ENCODE peak calls at places on chromosomes 3 and 15, in eight cellular contexts. M is GM20000, G is uterus, Z is HFFc6, J is activated T-cell treated with anti-CD3 and anti-CD28 coated beads for 1 hour, O is NCI-H1930, T is Calu3, B is choroid plexus epithelial cell. A is an unnamed sample.

GRCh38 chr15:25532269-25532668 is 93.4 kb upstream of the UBE3A start:
- DNase-seq in M (no peak), G (no peak), Z (no peak), J (no peak), O (no peak), T (no peak), B (no peak), A (no peak)

GRCh38 chr3:170811928-170812591 is 57.9 kb downstream of the RPL22L1 start:
- DNase-seq in M (peak; percentile 79), G (peak; percentile 82), Z (peak; percentile 76), J (peak; percentile 24), O (peak; percentile 44), T (peak; percentile 86), B (peak; percentile 95), A (peak; percentile 28)

GRCh38 chr3:73255609-73256029 is 194.2 kb downstream of the EBLN2 start:
- DNase-seq in M (no peak), G (peak; percentile 42), Z (peak; percentile 70), J (no peak), O (no peak), T (peak; percentile 82), B (peak; percentile 61), A (no peak)

GRCh38 chr15:63497642-63498100 is 6.7 kb upstream of the USP3 start:
- DNase-seq in M (no peak), G (no peak), Z (no peak), J (peak; percentile 63), O (no peak), T (no peak), B (no peak), A (peak; percentile 59)

GRCh38 chr3:156675744-156676466 is 1.5 kb downstream of the TIPARP start:
- DNase-seq in M (no peak), G (peak; percentile 71), Z (peak; percentile 93), J (peak; percentile 5), O (no peak), T (peak; percentile 70), B (peak; percentile 88), A (peak; percentile 2)

GRCh38 chr3:60053518-60054265 is 1003.9 kb upstream of the CFAP20DC start:
- DNase-seq in M (no peak), G (no peak), Z (no peak), J (no peak), O (no peak), T (no peak), B (no peak), A (no peak)

GRCh38 chr3:181700168-181701087 is 11.3 kb upstream of the SOX2 start:
- DNase-seq in M (peak; percentile 83), G (peak; percentile 63), Z (peak; percentile 47), J (peak; percentile 30), O (peak; percentile 66), T (peak; percentile 87), B (peak; percentile 77), A (no peak)

GRCh38 chr15:90419202-90419601 is 31.2 kb downstream of the IQGAP1 start:
- DNase-seq in M (peak; percentile 38), G (no peak), Z (no peak), J (no peak), O (no peak), T (no peak), B (peak; percentile 30), A (no peak)

GRCh38 chr3:150235799-150236198 is 172.3 kb upstream of the TSC22D2 start:
- DNase-seq in M (no peak), G (peak; percentile 43), Z (peak; percentile 88), J (no peak), O (no peak), T (no peak), B (peak; percentile 57), A (no peak)

GRCh38 chr15:60575995-60576394 is 97.1 kb upstream of the ICE2 start:
- DNase-seq in M (no peak), G (no peak), Z (peak; percentile 47), J (no peak), O (no peak), T (no peak), B (peak; percentile 50), A (no peak)

GRCh38 chr3:178139116-178139515 is 397.1 kb upstream of the KCNMB2 start:
- DNase-seq in M (no peak), G (no peak), Z (no peak), J (no peak), O (no peak), T (no peak), B (no peak), A (no peak)

GRCh38 chr15:75202251-75203016 is 752 bp downstream of the C15orf39 start:
- DNase-seq in M (peak; percentile 87), G (peak; percentile 68), Z (peak; percentile 80), J (peak; percentile 80), O (no peak), T (peak; percentile 83), B (peak; percentile 77), A (peak; percentile 82)

GRCh38 chr15:98745179-98745578 is 96.8 kb downstream of the IGF1R start:
- DNase-seq in M (no peak), G (no peak), Z (no peak), J (no peak), O (no peak), T (peak; percentile 24), B (no peak), A (no peak)

GRCh38 chr15:25136119-25136518 is 181.3 kb downstream of the SNRPN start:
- DNase-seq in M (no peak), G (no peak), Z (no peak), J (no peak), O (no peak), T (no peak), B (peak; percentile 42), A (no peak)

GRCh38 chr3:63308072-63308471 is 30.0 kb downstream of the SYNPR start:
- DNase-seq in M (no peak), G (no peak), Z (no peak), J (no peak), O (no peak), T (no peak), B (no peak), A (no peak)

GRCh38 chr15:60004019-60004845 is at the start of gene FOXB1:
- DNase-seq in M (peak; percentile 38), G (no peak), Z (no peak), J (no peak), O (no peak), T (no peak), B (no peak), A (no peak)

GRCh38 chr15:42349178-42349577 is 10.1 kb upstream of the CAPN3 start:
- DNase-seq in M (no peak), G (no peak), Z (peak; percentile 44), J (no peak), O (no peak), T (no peak), B (peak; percentile 76), A (no peak)

GRCh38 chr3:197891-198491 is 1.4 kb downstream of the CHL1 start:
- DNase-seq in M (peak; percentile 67), G (no peak), Z (no peak), J (no peak), O (peak; percentile 54), T (peak; percentile 9), B (no peak), A (no peak)

GRCh38 chr3:132351222-132351806 is 34.1 kb downstream of the ACP3 start:
- DNase-seq in M (no peak), G (no peak), Z (no peak), J (no peak), O (no peak), T (no peak), B (no peak), A (no peak)

GRCh38 chr15:29337156-29337959 is 67.7 kb upstream of the NSMCE3 start:
- DNase-seq in M (no peak), G (no peak), Z (no peak), J (no peak), O (no peak), T (no peak), B (peak; percentile 37), A (no peak)

GRCh38 chr15:98937413-98938104 is 70.0 kb downstream of the PGPEP1L start:
- DNase-seq in M (peak; percentile 55), G (no peak), Z (no peak), J (no peak), O (no peak), T (no peak), B (no peak), A (no peak)

GRCh38 chr15:76512971-76513370 is 176.4 kb downstream of the ISL2 start:
- DNase-seq in M (no peak), G (no peak), Z (peak; percentile 15), J (no peak), O (no peak), T (no peak), B (no peak), A (no peak)

GRCh38 chr3:63514678-63515077 is 137.8 kb upstream of the SNTN start:
- DNase-seq in M (no peak), G (no peak), Z (no peak), J (no peak), O (no peak), T (no peak), B (no peak), A (no peak)

GRCh38 chr3:18027161-18027939 is 284.9 kb upstream of the TBC1D5 start:
- DNase-seq in M (no peak), G (no peak), Z (no peak), J (no peak), O (peak; percentile 12), T (no peak), B (no peak), A (no peak)

GRCh38 chr3:129107793-129108192 is 13.8 kb downstream of the RAB43 start:
- DNase-seq in M (no peak), G (no peak), Z (no peak), J (no peak), O (no peak), T (no peak), B (no peak), A (no peak)

GRCh38 chr3:62632510-62633294 is 242.5 kb downstream of the CADPS start:
- DNase-seq in M (no peak), G (no peak), Z (no peak), J (no peak), O (peak; percentile 24), T (no peak), B (no peak), A (no peak)

GRCh38 chr15:80803580-80804525 is 24.7 kb downstream of the CEMIP start:
- DNase-seq in M (no peak), G (no peak), Z (no peak), J (no peak), O (no peak), T (no peak), B (no peak), A (no peak)

A was measured in activated T-helper 1 cell treated with Interleukin-2 at 50 U/mL for 16 hours.